ENCODE peak calls at places on chromosome X, in four cellular contexts. Y is ovary, Z is aorta, D is testis. B is an unnamed sample.
A peak's percentile ranks its signal among the peaks of the same experiment; 100 is the strongest.

GRCh38 chrX:121336831-121337421 is 289.5 kb downstream of the GLUD2 start:
- DNase-seq in D (no peak), Y (no peak), Z (no peak), B (no peak)

GRCh38 chrX:103343105-103343504 is 13.1 kb downstream of the TCEAL7 start:
- DNase-seq in D (peak; percentile 69), Y (peak; percentile 77), Z (no peak), B (no peak)

GRCh38 chrX:123859409-123859827 is 435 bp upstream of the XIAP start:
- DNase-seq in Z (peak; percentile 90), D (peak; percentile 85), Y (peak; percentile 79), B (no peak)

GRCh38 chrX:68234171-68234910 is 199.0 kb downstream of the OPHN1 start:
- DNase-seq in Z (no peak), D (no peak), Y (no peak), B (no peak)

GRCh38 chrX:50606300-50606950 is 135.8 kb upstream of the DGKK start:
- DNase-seq in D (no peak), Y (no peak), Z (no peak), B (no peak)

GRCh38 chrX:128928636-128929035 is 594.7 kb downstream of the SMARCA1 start:
- DNase-seq in Y (no peak), Z (no peak), D (no peak), B (no peak)

GRCh38 chrX:38304010-38304409 is 23.3 kb downstream of the RPGR start:
- DNase-seq in Z (no peak), D (no peak), Y (no peak), B (no peak)

GRCh38 chrX:44908198-44908597 is 35.2 kb downstream of the KDM6A start:
- DNase-seq in Z (no peak), Y (no peak), D (no peak), B (no peak)

GRCh38 chrX:19670321-19670750 is 155.0 kb upstream of the MAP3K15 start:
- DNase-seq in Y (no peak), Z (no peak), D (no peak), B (no peak)

GRCh38 chrX:118727686-118728339 is 407 bp downstream of the IL13RA1 start:
- DNase-seq in D (peak; percentile 35), Z (peak; percentile 87), Y (peak; percentile 39), B (no peak)

DNA sequence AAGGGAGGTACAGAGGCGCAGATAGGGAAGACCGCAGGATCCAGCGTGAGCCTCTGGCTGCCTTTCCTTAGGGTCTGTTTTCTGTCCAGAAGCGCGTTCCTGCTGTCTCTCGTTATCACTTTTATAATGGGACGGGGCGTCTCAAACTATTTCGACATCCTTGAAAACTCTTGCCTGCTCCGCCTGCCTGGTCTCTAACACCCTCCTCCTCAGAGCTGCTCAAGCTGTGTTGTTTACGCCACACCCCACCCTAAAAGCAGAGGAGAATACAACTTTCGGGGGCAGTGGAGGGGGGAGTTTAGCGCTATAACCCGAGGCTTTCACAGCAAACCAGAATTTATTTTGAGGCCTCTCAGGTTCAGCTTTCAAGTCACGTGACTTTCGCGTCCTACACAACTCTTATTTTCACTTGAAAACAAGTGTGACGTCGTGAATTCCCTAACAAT is 646 bp upstream of the FAM3A start:
- DNase-seq in Z (no peak), D (peak; percentile 68), Y (peak; percentile 84), B (peak; percentile 86)
- H3K4me3 ChIP-seq in Z (no peak overlapping the region), D (peak overlapping the region; percentile 40), Y (peak overlapping the region; percentile 24), B (peak overlapping the region; percentile 67)

GRCh38 chrX:46574941-46575381 is 1.4 kb downstream of the CHST7 start:
- DNase-seq in D (peak; percentile 19), Z (no peak), Y (no peak), B (no peak)
- H3K4me3 ChIP-seq in D (peak overlapping the region; percentile 56), Z (no peak overlapping the region), Y (peak overlapping the region; percentile 54), B (peak overlapping the region; percentile 57)

GRCh38 chrX:63932907-63933306 is 147.9 kb upstream of the ARHGEF9 start:
- DNase-seq in D (no peak), Z (no peak), Y (no peak), B (no peak)
- H3K4me3 ChIP-seq in D (no peak overlapping the region), Z (no peak overlapping the region), Y (no peak overlapping the region), B (no peak overlapping the region)

DNA sequence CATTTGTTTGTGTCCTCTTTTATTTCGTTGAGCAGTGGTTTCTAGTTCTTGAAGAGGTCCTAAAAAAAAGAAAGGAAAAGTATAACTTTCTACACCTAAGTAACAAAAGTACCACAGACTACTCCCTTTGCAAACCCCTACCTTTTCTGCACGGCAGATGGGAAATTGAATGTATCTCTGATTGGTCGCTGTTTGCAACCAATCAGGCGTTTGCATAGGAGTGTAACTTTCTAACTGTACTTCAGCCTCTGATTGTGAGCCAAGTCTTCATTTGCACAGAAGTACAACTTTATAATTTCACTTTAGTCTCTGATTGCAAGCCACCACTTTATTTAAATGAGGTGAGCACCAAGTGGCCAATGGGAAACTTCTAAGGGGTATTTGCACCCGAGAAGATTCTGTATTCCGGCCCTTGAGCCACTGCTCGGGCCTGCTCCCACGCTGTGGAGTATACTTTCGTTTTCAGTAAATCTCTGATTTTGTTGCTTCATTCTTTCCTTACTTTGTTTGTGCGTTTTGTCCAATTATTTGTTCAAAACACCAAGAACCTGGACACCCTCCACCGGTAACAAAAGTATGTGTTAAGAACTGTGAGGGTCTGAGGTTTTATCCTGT is 40.3 kb upstream of the FHL1 start:
- DNase-seq in Y (no peak), Z (no peak), D (no peak), B (no peak)
- H3K4me3 ChIP-seq in Y (no peak overlapping the region), Z (no peak overlapping the region), D (no peak overlapping the region), B (no peak overlapping the region)

GRCh38 chrX:15606064-15606590 is 5.4 kb upstream of the ACE2 start:
- DNase-seq in Y (no peak), D (no peak), Z (no peak), B (no peak)
- H3K4me3 ChIP-seq in Y (no peak overlapping the region), D (no peak overlapping the region), Z (no peak overlapping the region), B (no peak overlapping the region)

DNA sequence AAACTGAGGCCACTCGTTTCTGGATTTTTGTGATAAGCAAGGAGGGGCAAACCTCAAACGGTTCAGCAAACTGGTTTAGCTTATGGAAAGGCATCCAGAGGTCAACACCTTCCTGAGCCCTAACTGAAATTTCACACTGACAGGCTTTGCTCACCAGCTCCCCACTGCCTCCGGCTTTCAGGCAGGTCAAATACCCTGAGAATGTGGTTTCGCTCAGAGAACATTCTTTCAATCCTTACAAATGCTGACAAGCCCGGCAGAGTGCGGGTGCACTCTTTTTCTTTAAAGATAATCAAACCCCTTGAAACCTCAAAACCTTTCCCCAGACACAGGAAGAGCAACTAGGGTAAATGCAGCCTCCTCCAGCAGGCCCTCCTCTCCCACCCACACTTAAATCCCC is 41.5 kb downstream of the CD40LG start:
- DNase-seq in D (no peak), Y (no peak), Z (no peak), B (no peak)
- H3K4me3 ChIP-seq in D (no peak overlapping the region), Y (no peak overlapping the region), Z (no peak overlapping the region), B (no peak overlapping the region)

GRCh38 chrX:32780109-32780508 is 431.2 kb downstream of the DMD start:
- DNase-seq in D (no peak), Y (no peak), Z (no peak), B (no peak)
- H3K4me3 ChIP-seq in D (no peak overlapping the region), Y (no peak overlapping the region), Z (no peak overlapping the region), B (no peak overlapping the region)

GRCh38 chrX:153645151-153645550 is 1.9 kb upstream of the DUSP9 start:
- DNase-seq in D (no peak), Z (peak; percentile 50), Y (peak; percentile 6), B (peak; percentile 37)
- H3K4me3 ChIP-seq in D (no peak overlapping the region), Z (no peak overlapping the region), Y (no peak overlapping the region), B (no peak overlapping the region)

GRCh38 chrX:13023526-13024469 is 20.6 kb downstream of the FAM9C start:
- DNase-seq in Z (no peak), Y (no peak), D (no peak), B (no peak)
- H3K4me3 ChIP-seq in Z (no peak overlapping the region), Y (no peak overlapping the region), D (no peak overlapping the region), B (no peak overlapping the region)